ENCODE peak calls at places on chromosomes 7 and 10, in nine cellular contexts. B, C, F, P, K, W, T, D and M are unnamed samples.
A peak's percentile ranks its signal among the peaks of the same experiment; 100 is the strongest.

GRCh38 chr7:4204530-4205165 is 477.4 kb upstream of the FOXK1 start:
- DNase-seq in B (no peak), K (peak; percentile 74), F (no peak), W (no peak), T (no peak), D (peak; percentile 18), P (peak; percentile 34), C (no peak), M (no peak)

GRCh38 chr7:94907420-94908203 is at the start of gene PPP1R9A:
- DNase-seq in P (no peak), F (peak; percentile 51), D (peak; percentile 78), B (peak; percentile 16), W (no peak), T (no peak), C (peak; percentile 40), K (peak; percentile 80), M (peak; percentile 68)

GRCh38 chr7:27547401-27547800 is 115.3 kb downstream of the HIBADH start:
- DNase-seq in P (no peak), T (peak; percentile 48), C (no peak), D (no peak), W (peak; percentile 86), B (no peak), F (no peak), K (no peak), M (no peak)

GRCh38 chr10:14670551-14671240 is 104.0 kb downstream of the FAM107B start:
- DNase-seq in T (peak; percentile 26), K (no peak), C (no peak), D (peak; percentile 80), W (peak; percentile 55), F (no peak), P (no peak), B (no peak), M (no peak)

GRCh38 chr7:137975768-137976167 is 26.1 kb downstream of the CREB3L2 start:
- DNase-seq in K (peak; percentile 72), P (no peak), T (no peak), W (peak; percentile 56), F (no peak), C (no peak), B (no peak), D (no peak), M (no peak)

GRCh38 chr10:122257041-122257440 is 14.1 kb upstream of the BTBD16 start:
- DNase-seq in W (peak; percentile 76), D (no peak), P (no peak), F (no peak), T (no peak), C (no peak), B (no peak), K (no peak), M (no peak)

GRCh38 chr10:120514035-120514620 is 57.1 kb downstream of the PLPP4 start:
- DNase-seq in F (peak; percentile 71), W (peak; percentile 51), T (peak; percentile 73), P (no peak), C (no peak), B (no peak), D (peak; percentile 27), K (no peak), M (peak; percentile 12)

GRCh38 chr10:90674927-90675326 is 182.9 kb downstream of the HTR7 start:
- DNase-seq in D (no peak), K (no peak), C (no peak), B (no peak), F (no peak), P (no peak), W (peak; percentile 80), T (peak; percentile 82), M (no peak)

GRCh38 chr7:40230086-40230485 is 95.3 kb downstream of the SUGCT start:
- DNase-seq in C (no peak), B (no peak), T (peak; percentile 73), D (no peak), W (no peak), F (no peak), K (no peak), P (no peak), M (no peak)

GRCh38 chr7:40234666-40235065 is 99.9 kb downstream of the SUGCT start:
- DNase-seq in D (no peak), T (no peak), W (no peak), K (no peak), C (no peak), P (no peak), B (no peak), F (no peak), M (no peak)

GRCh38 chr7:40231796-40232195 is 97.0 kb downstream of the SUGCT start:
- DNase-seq in D (no peak), F (no peak), C (no peak), P (no peak), T (no peak), B (no peak), K (no peak), W (peak; percentile 25), M (no peak)

GRCh38 chr7:40234046-40234445 is 99.2 kb downstream of the SUGCT start:
- DNase-seq in P (no peak), K (no peak), D (no peak), C (no peak), W (no peak), T (no peak), F (no peak), B (no peak), M (peak; percentile 36)

DNA sequence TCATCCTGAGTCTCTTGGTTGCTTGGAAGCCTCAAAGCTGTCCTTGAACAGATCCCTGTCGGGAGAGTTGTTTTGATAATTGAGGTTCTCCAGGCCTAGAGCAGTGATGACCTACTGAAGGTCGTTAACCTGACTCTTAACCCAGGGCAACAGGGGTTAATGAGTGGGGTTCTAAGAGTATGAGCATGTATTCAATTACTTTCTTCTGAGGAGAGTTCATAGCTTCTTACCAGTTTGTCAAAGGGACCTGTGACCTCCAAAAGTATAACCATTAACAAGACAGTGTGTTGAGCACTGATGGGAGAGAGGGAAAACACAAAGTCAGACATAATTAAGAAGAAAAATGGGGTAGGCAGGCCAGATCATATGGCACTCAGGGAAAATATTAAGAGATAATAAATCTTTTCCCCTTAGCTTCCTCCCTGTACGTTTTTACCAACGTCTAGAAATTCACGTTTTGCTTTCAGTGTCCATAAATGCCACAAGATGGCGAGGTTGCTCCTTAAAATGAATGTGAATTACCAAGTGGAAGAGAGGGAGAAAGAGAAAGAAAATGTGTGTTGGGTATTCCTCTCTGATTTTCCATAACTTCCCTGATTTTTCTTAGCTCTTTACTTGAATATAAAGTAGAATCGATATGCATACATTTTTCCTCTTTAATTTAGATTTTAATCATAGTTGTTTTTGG is 97.6 kb downstream of the SUGCT start:
- DNase-seq in K (no peak), W (peak; percentile 73), C (no peak), P (no peak), D (peak; percentile 56), F (no peak), T (peak; percentile 87), B (peak; percentile 9), M (peak; percentile 57)
- TF ChIP-seq CTCF in K (peak; percentile 67), W (peak; percentile 80), C (no peak), P (peak; percentile 14), D (peak; percentile 62), F (peak; percentile 74), T (peak; percentile 65), B (no peak), M (peak; percentile 62)

GRCh38 chr7:50640256-50640655 is 75.1 kb upstream of the DDC start:
- DNase-seq in D (no peak), K (no peak), W (peak; percentile 37), C (no peak), T (no peak), P (no peak), B (no peak), F (no peak), M (no peak)

GRCh38 chr7:50640779-50641178 is 75.6 kb upstream of the DDC start:
- DNase-seq in T (no peak), P (no peak), B (no peak), K (no peak), C (no peak), D (no peak), W (no peak), F (no peak), M (no peak)

GRCh38 chr7:50644114-50644513 is 78.9 kb upstream of the DDC start:
- DNase-seq in B (no peak), W (no peak), T (no peak), F (no peak), C (no peak), P (no peak), D (no peak), K (no peak), M (no peak)

GRCh38 chr7:50644586-50644985 is 79.4 kb upstream of the DDC start:
- DNase-seq in P (no peak), F (no peak), K (no peak), D (no peak), W (no peak), T (no peak), C (no peak), B (no peak), M (no peak)

DNA sequence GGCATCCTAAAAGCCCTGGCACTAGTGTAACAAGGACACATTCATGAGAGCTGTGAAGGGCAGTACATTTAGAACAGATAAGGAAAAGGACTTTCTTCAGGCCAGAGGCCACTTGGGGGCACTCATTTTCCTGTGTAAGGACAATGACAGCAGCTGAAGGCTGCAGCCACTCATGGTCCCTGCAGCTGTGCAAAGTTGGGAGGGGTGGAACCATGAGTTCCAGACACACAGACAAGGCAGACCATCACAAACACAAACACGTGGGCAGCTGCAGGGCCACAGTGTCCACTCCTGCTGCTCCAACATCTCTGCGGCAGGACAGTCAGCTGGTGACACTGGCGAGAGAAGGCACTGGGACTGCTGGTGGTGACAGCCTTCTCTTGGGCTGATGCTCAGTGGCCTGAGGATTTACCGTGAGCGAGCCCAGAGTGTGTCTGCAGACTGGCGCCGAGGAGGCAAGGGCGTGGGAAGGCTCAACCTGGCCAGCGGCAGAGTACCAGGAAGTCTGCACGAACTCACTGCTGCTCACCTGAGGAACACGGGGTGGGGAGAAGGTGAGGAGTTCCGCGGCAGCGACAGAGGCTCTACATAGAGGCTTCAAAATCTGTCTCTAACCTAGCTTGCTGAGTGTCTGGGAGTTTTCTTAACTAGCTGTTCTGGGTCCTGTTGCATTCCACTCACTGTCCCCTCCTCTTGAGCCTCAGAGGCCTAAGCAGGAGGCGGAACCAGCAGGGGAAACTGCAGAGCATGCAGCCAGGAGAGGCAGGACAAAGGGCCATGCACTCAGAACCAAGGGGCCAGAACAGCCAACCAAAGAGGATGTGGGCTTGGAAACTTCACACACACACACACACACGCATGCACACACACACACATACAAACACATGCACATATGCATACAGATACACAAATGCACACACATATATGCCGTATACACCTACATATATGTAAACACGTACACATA is 76.5 kb upstream of the DDC start:
- DNase-seq in D (no peak), B (no peak), P (no peak), W (no peak), F (no peak), K (no peak), C (peak; percentile 45), T (no peak), M (no peak)
- TF ChIP-seq CTCF in D (no peak), B (no peak), P (no peak), W (no peak), F (peak; percentile 15), K (no peak), C (peak; percentile 42), T (no peak), M (no peak)

DNA sequence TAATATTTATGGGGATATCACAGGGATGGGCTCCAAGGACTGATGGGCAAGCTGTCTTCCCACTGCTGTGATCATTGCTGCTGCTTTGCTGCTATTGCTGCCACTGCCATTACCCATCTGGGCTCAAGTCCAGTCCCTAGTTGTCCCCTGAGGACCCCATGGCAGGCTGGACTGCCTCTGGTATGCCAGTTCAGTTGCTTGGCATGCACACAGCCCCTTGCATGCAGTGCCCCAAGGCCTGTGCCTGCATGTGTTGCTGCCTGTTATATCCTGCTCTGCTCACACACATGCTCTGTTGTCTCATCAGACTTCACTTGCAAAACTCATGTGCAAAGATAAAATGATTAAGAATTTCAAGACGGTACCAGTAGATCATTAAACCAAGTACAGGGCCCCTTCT is 109.6 kb downstream of the ADRA2A start:
- DNase-seq in B (no peak), P (no peak), D (no peak), T (no peak), F (no peak), W (no peak), C (no peak), K (no peak), M (no peak)
- TF ChIP-seq CTCF in B (no peak), P (no peak), D (no peak), T (no peak), F (no peak), W (no peak), C (no peak), K (no peak), M (no peak)

DNA sequence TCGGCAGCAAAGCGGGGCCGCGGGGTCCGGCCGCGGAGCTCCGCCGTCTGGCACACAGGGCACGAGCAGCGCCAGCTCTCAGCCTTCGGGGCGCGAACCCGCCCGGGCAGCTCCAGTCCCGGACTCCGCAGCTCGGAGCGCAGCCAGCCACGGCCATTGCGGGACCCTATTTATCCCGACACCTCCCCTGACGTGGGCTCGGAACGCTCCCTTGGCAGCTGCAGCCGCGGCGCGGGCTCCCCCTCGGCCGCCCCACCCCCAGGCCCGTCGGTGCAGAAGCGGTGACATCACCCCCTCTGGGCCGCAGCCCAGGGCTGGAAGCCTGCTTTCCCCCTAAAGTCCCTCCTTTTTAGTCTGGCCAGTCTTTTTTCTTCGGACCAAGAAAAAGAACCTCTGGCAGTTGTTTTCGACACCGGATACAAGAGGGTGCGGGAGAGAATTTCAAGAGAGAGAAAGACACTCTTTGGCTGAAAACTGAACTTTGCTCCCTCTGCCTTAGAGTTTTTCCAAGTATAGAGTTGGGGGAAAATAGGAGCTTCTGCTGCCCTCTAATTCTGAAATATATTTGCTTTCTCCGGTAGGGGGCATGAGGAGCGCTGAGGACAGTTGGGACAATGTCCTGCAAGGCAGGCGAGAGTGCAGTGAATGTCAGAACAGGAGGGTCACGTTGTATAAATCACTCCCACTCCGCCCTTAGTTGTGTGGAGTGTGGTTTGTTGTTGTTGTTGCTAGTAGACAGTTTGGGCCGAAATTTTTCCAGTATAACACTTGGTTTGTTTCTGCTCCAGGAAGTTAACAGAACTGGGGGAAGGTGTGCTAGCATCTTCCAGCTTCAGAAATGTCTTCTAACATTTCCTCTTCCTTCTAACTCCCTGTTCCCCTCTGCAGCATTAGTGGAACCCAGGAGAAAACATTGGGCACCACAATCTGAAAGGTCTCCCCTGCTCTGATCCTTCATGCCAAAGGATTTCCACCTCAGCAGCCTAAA is at the start of gene SFRP4:
- DNase-seq in D (peak; percentile 84), W (peak; percentile 48), P (no peak), K (peak; percentile 85), T (peak; percentile 90), B (no peak), C (peak; percentile 80), F (peak; percentile 36), M (peak; percentile 78)
- TF ChIP-seq CTCF in D (peak; percentile 73), W (peak; percentile 72), P (no peak), K (peak; percentile 60), T (peak; percentile 76), B (peak; percentile 12), C (peak; percentile 77), F (peak; percentile 74), M (peak; percentile 71)